ENCODE peak calls at places on chromosome 16, in four cellular contexts. F, U, I and B are unnamed samples.

GRCh38 chr16:1501630-1502029 is 8.5 kb downstream of the TELO2 start:
- DNase-seq in F (no peak), U (no peak), I (no peak), B (no peak)

GRCh38 chr16:79943738-79944137 is 343.2 kb upstream of the MAF start:
- DNase-seq in F (no peak), U (no peak), I (no peak), B (no peak)

GRCh38 chr16:72021043-72021442 is 12.5 kb downstream of the DHODH start:
- DNase-seq in F (no peak), U (no peak), I (no peak), B (no peak)

GRCh38 chr16:380837-381787 is 666 bp downstream of the PGAP6 start:
- DNase-seq in F (no peak), U (no peak), I (no peak), B (no peak)

GRCh38 chr16:10878644-10879498 is 1.9 kb downstream of the CIITA start:
- DNase-seq in F (no peak), U (peak; percentile 85), I (no peak), B (peak; percentile 29)

GRCh38 chr16:89686520-89687091 is at the start of gene CDK10:
- DNase-seq in F (peak; percentile 81), U (peak; percentile 74), I (peak; percentile 82), B (peak; percentile 72)

GRCh38 chr16:58652741-58653140 is 23.1 kb upstream of the CNOT1 start:
- DNase-seq in F (no peak), U (no peak), I (no peak), B (no peak)

GRCh38 chr16:27169511-27170071 is 33.7 kb upstream of the KDM8 start:
- DNase-seq in F (no peak), U (peak; percentile 74), I (peak; percentile 80), B (peak; percentile 73)

GRCh38 chr16:81486555-81487061 is 42.0 kb downstream of the CMIP start:
- DNase-seq in F (no peak), U (no peak), I (no peak), B (no peak)

GRCh38 chr16:17138801-17139200 is 332.0 kb downstream of the XYLT1 start:
- DNase-seq in F (no peak), U (no peak), I (no peak), B (no peak)